ENCODE peak calls at places on chromosomes 2 and 18, in four cellular contexts. F is fibroblast of lung, V is ovary, J is progenitor cell of endocrine pancreas. Y is an unnamed sample.

GRCh38 chr18:63731215-63731614 is 28.5 kb downstream of the SERPINB11 start:
- DNase-seq in V (no peak), F (no peak), J (no peak), Y (no peak)

GRCh38 chr2:240925191-240925575 is 19.0 kb downstream of the CROCC2 start:
- DNase-seq in V (peak; percentile 26), J (no peak), F (no peak), Y (no peak)

GRCh38 chr2:201813996-201814845 is 7.9 kb downstream of the CDK15 start:
- DNase-seq in J (no peak), V (no peak), F (peak; percentile 61), Y (no peak)

GRCh38 chr2:61758991-61759390 is 94.9 kb downstream of the FAM161A start:
- DNase-seq in F (peak; percentile 99), V (no peak), J (no peak), Y (no peak)

GRCh38 chr2:72893594-72894319 is 6.5 kb downstream of the SPR start:
- DNase-seq in V (no peak), F (peak; percentile 63), J (peak; percentile 58), Y (peak; percentile 76)

GRCh38 chr2:191297031-191297430 is 51.8 kb downstream of the MYO1B start:
- DNase-seq in J (no peak), F (no peak), V (no peak), Y (no peak)

GRCh38 chr2:239047420-239047819 is 199.5 kb downstream of the TWIST2 start:
- DNase-seq in J (no peak), F (no peak), V (no peak), Y (no peak)

GRCh38 chr18:21747764-21748693 is 7.4 kb downstream of the MIB1 start:
- DNase-seq in J (no peak), V (no peak), F (no peak), Y (no peak)

GRCh38 chr2:45191096-45191863 is 182.0 kb upstream of the SIX2 start:
- DNase-seq in V (no peak), J (no peak), F (peak; percentile 92), Y (no peak)

GRCh38 chr2:67451086-67451832 is 54.1 kb downstream of the ETAA1 start:
- DNase-seq in F (peak; percentile 82), J (no peak), V (no peak), Y (no peak)

GRCh38 chr2:128354731-128355470 is 36.2 kb upstream of the HS6ST1 start:
- DNase-seq in V (no peak), F (peak; percentile 56), J (no peak), Y (no peak)

GRCh38 chr2:62459672-62460071 is 46.3 kb downstream of the TMEM17 start:
- DNase-seq in F (no peak), J (no peak), V (no peak), Y (no peak)

GRCh38 chr2:105143094-105143466 is 98.5 kb upstream of the GPR45 start:
- DNase-seq in V (no peak), J (no peak), F (no peak), Y (no peak)

GRCh38 chr2:40130251-40130994 is 321.5 kb downstream of the SLC8A1 start:
- DNase-seq in J (no peak), V (no peak), F (peak; percentile 62), Y (no peak)

GRCh38 chr2:99317156-99317872 is 16.3 kb upstream of the LYG1 start:
- DNase-seq in F (no peak), J (no peak), V (no peak), Y (no peak)

GRCh38 chr2:202790676-202791075 is 80.9 kb downstream of the ICA1L start:
- DNase-seq in V (no peak), F (no peak), J (no peak), Y (no peak)

GRCh38 chr2:207042841-207043240 is 103.5 kb downstream of the CPO start:
- DNase-seq in F (no peak), V (no peak), J (no peak), Y (no peak)

GRCh38 chr2:238593236-238593635 is 166.5 kb downstream of the ASB1 start:
- DNase-seq in V (no peak), J (no peak), F (no peak), Y (no peak)

GRCh38 chr2:114040816-114041215 is 150.9 kb downstream of the ACTR3 start:
- DNase-seq in V (no peak), J (no peak), F (no peak), Y (no peak)

GRCh38 chr2:168215813-168216212 is 31.6 kb downstream of the STK39 start:
- DNase-seq in F (no peak), J (no peak), V (no peak), Y (no peak)

GRCh38 chr2:185980944-185981343 is 242.3 kb downstream of the FSIP2 start:
- DNase-seq in V (no peak), J (no peak), F (no peak), Y (no peak)

GRCh38 chr2:240637116-240637900 is 12.0 kb downstream of the GPR35 start:
- DNase-seq in J (no peak), V (no peak), F (no peak), Y (no peak)

GRCh38 chr2:207473203-207473865 is 56.4 kb upstream of the CREB1 start:
- DNase-seq in F (peak; percentile 92), J (no peak), V (peak; percentile 47), Y (peak; percentile 30)

GRCh38 chr2:159799833-159800232 is 1.8 kb upstream of the CD302 start:
- DNase-seq in J (no peak), V (no peak), F (no peak), Y (no peak)

GRCh38 chr2:43000242-43001054 is 208.1 kb upstream of the HAAO start:
- DNase-seq in V (no peak), F (no peak), J (no peak), Y (peak; percentile 52)

DNA sequence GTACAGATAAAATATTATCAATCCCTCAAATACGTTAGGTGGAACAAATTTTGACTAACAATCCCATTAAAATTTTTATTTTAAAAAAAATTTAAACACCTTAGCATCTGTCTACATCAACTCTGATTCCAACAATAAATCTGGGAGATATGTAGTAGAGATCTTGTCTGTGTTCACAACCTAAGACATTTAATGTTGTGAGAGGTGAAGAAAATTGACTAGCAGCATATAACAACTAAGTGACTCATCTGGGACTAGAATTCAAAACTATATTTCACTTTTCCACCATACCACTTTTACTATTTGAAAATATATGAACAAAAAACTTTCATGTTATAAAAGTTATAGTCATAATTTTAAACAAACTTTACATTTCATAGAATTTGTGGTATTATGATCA is 97.9 kb downstream of the ATAD2B start:
- DNase-seq in J (no peak), V (no peak), F (peak; percentile 20), Y (no peak)
- TF ChIP-seq CTCF in J (no peak), V (no peak), F (no peak), Y (no peak)

DNA sequence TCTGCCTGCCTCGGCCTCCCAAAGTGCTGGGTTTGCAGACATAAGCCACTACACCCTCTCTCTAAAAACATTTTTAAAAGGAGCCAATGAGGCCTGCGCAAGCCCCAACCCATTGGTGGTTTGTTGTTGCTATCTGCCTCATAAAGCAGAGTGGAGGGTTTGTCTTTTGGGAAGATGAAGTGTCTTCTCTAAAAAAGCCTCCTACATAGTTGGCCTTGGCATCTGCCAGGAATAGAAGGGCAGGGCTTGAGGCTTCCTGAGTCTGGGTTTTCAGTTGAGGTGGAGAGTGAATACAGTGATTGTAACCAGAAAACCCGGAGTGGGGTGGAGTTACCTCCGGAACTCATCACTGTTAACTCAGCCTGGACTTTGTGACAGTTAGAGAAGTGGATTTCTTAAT is 5.9 kb upstream of the STARD7 start:
- DNase-seq in V (no peak), F (no peak), J (no peak), Y (no peak)
- TF ChIP-seq CTCF in V (no peak), F (no peak), J (no peak), Y (no peak)

DNA sequence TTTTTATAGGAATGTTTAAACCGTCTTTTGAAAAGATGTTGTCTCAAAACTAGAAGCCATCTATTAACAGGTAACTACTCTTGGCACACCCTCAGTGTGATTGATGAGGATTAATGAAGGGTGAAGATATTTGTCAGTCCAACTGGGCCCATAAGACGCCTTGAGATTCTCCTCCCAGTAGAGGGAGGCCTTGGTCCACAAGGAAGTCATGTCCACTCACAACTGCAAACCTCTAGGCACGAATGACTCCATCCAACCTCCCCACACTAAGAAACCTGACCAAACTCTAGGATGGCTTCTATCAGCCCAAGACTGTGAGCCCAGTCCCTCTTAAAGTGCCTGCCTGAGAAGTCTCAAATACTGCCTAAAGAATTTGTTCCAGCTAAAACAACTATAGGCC is 19.2 kb upstream of the GRP start:
- DNase-seq in V (no peak), J (no peak), F (no peak), Y (no peak)
- TF ChIP-seq CTCF in V (no peak), J (no peak), F (peak; percentile 9), Y (no peak)

DNA sequence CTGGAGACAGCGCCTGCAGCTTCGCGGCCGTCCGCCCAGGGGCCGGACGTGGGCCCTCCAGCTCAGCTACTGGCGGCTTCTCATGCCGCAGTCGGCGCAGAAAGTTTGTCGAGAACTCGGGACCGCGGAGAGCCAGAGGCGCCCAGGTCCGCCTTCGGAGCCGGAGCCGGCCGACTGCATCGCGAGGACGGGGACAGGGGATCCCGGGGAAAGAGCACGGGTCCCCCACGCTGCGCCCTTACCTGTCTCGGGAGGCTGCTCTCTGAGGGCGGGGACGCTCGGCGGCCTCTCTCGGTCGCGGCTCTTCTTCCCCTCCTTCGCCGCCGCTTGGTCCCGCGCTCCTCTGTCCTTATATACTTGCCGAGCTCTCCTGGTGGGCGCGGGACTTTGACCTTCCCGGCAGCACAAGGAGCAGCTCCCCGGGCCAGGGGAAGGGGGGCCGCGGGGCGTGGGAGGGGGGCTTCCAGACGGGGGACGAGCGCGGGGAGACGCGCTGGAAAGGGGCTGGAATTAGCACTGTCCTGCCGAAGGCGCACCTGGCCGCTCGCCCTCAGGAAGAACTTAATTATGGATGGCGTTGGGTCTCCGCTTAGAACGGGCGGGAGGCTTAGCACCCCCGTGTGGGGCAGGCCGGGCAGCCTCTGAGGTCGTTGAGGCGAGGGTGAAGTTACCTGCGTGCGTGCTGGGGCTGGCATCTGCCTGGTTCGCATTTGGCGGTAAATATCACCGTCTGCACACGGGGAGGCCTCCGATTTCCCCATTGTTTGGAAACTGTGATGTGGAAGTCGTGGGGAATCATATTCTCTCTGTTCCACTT is at the start of gene POMC:
- DNase-seq in F (peak; percentile 25), V (peak; percentile 32), J (peak; percentile 41), Y (peak; percentile 66)
- TF ChIP-seq CTCF in F (no peak), V (no peak), J (no peak), Y (no peak)

GRCh38 chr2:1633092-1633721 is 111.1 kb downstream of the PXDN start:
- DNase-seq in J (no peak), F (no peak), V (no peak), Y (no peak)
- TF ChIP-seq CTCF in J (no peak), F (no peak), V (no peak), Y (no peak)

DNA sequence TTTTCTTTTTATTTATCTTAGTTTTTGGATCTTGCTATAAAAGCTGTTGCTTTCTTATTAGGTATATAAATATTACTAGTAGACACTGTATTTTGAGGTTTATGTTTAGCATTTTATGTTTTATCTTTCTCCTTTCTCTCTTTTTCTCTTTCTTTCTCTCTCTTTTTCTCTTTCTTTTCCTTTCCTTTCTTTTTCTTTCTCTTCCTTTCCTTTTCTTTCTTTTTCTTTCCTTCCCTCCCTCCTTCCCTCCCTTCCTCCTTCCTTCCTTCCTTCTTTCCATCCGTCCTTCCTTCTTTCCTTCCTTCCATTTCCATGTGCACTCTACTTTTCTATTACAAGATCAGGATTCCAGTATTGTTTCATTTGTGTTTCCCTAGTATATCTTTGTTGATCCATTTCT is 814.8 kb downstream of the KCNJ3 start:
- DNase-seq in V (no peak), J (no peak), F (no peak), Y (no peak)
- TF ChIP-seq CTCF in V (no peak), J (no peak), F (no peak), Y (no peak)

GRCh38 chr2:158745067-158745865 is 49.9 kb upstream of the DAPL1 start:
- DNase-seq in V (peak; percentile 54), F (peak; percentile 78), J (no peak), Y (peak; percentile 47)
- TF ChIP-seq CTCF in V (peak; percentile 26), F (peak; percentile 67), J (peak; percentile 69), Y (peak; percentile 57)